ENCODE peak calls at places on chromosome 16, in ten cellular contexts. I, J, Z, C, D, Y, U, A, W and O are unnamed samples.

GRCh38 chr16:86037999-86038922 is 139.3 kb downstream of the IRF8 start:
- DNase-seq in I (no peak), J (no peak), Z (no peak), C (no peak), D (no peak), Y (no peak), U (no peak), A (no peak), W (peak; percentile 5), O (no peak)

GRCh38 chr16:80599466-80599865 is 58.7 kb downstream of the DYNLRB2 start:
- DNase-seq in I (no peak), J (no peak), Z (no peak), C (no peak), D (no peak), Y (no peak), U (no peak), A (no peak), W (no peak), O (no peak)

GRCh38 chr16:46719528-46719927 is 28.6 kb downstream of the MYLK3 start:
- DNase-seq in I (no peak), J (no peak), Z (no peak), C (no peak), D (no peak), Y (no peak), U (no peak), A (no peak), W (no peak), O (no peak)

GRCh38 chr16:56932588-56933265 is 785 bp downstream of the HERPUD1 start:
- DNase-seq in I (peak; percentile 60), J (peak; percentile 86), Z (peak; percentile 52), C (peak; percentile 36), D (peak; percentile 39), Y (peak; percentile 66), U (no peak), A (peak; percentile 78), W (peak; percentile 64), O (peak; percentile 80)

GRCh38 chr16:48498761-48499600 is 111.0 kb downstream of the N4BP1 start:
- DNase-seq in I (no peak), J (peak; percentile 47), Z (no peak), C (no peak), D (no peak), Y (no peak), U (no peak), A (no peak), W (peak; percentile 34), O (no peak)

GRCh38 chr16:68422396-68422964 is 25.8 kb downstream of the SMPD3 start:
- DNase-seq in I (no peak), J (no peak), Z (no peak), C (no peak), D (no peak), Y (no peak), U (no peak), A (no peak), W (no peak), O (no peak)

GRCh38 chr16:249431-249830 is 14.8 kb downstream of the FAM234A start:
- DNase-seq in I (no peak), J (no peak), Z (no peak), C (no peak), D (no peak), Y (no peak), U (no peak), A (no peak), W (no peak), O (no peak)

GRCh38 chr16:65846210-65846602 is 520.3 kb upstream of the CDH5 start:
- DNase-seq in I (no peak), J (no peak), Z (no peak), C (no peak), D (no peak), Y (no peak), U (no peak), A (no peak), W (no peak), O (no peak)

GRCh38 chr16:85859818-85860125 is 39.2 kb upstream of the IRF8 start:
- DNase-seq in I (no peak), J (no peak), Z (no peak), C (no peak), D (no peak), Y (no peak), U (no peak), A (no peak), W (no peak), O (no peak)

GRCh38 chr16:66844342-66845079 is at the start of gene CA7:
- DNase-seq in I (no peak), J (no peak), Z (no peak), C (no peak), D (no peak), Y (no peak), U (no peak), A (no peak), W (peak; percentile 24), O (no peak)

GRCh38 chr16:23670137-23670776 is 8.4 kb upstream of the PLK1 start:
- DNase-seq in I (peak; percentile 72), J (no peak), Z (peak; percentile 79), C (no peak), D (no peak), Y (no peak), U (peak; percentile 58), A (peak; percentile 90), W (peak; percentile 77), O (no peak)

GRCh38 chr16:3021449-3022207 is 1.5 kb downstream of the TNFRSF12A start:
- DNase-seq in I (peak; percentile 94), J (peak; percentile 88), Z (peak; percentile 84), C (peak; percentile 75), D (peak; percentile 38), Y (peak; percentile 72), U (peak; percentile 61), A (peak; percentile 72), W (peak; percentile 98), O (peak; percentile 80)

GRCh38 chr16:78199325-78200022 is 100.0 kb downstream of the WWOX start:
- DNase-seq in I (no peak), J (no peak), Z (no peak), C (no peak), D (no peak), Y (no peak), U (no peak), A (no peak), W (no peak), O (no peak)

GRCh38 chr16:51155199-51155607 is 4.1 kb upstream of the SALL1 start:
- DNase-seq in I (no peak), J (no peak), Z (no peak), C (no peak), D (no peak), Y (no peak), U (no peak), A (no peak), W (peak; percentile 78), O (no peak)

GRCh38 chr16:7217797-7218196 is 114.8 kb upstream of the RBFOX1 start:
- DNase-seq in I (no peak), J (no peak), Z (no peak), C (no peak), D (no peak), Y (no peak), U (no peak), A (no peak), W (no peak), O (no peak)

GRCh38 chr16:81786321-81786720 is 7.2 kb downstream of the PLCG2 start:
- DNase-seq in I (no peak), J (no peak), Z (no peak), C (no peak), D (no peak), Y (no peak), U (no peak), A (no peak), W (peak; percentile 52), O (no peak)

GRCh38 chr16:29658693-29659092 is 4.4 kb upstream of the SPN start:
- DNase-seq in I (no peak), J (no peak), Z (no peak), C (no peak), D (no peak), Y (no peak), U (no peak), A (no peak), W (no peak), O (no peak)

GRCh38 chr16:84555418-84556196 is 51.1 kb upstream of the MEAK7 start:
- DNase-seq in I (no peak), J (no peak), Z (no peak), C (peak; percentile 50), D (no peak), Y (no peak), U (no peak), A (no peak), W (peak; percentile 23), O (no peak)

GRCh38 chr16:47523342-47524006 is 62.3 kb downstream of the PHKB start:
- DNase-seq in I (no peak), J (no peak), Z (no peak), C (no peak), D (no peak), Y (no peak), U (peak; percentile 13), A (peak; percentile 76), W (no peak), O (no peak)

GRCh38 chr16:89224665-89225064 is 7.2 kb downstream of the ZNF778 start:
- DNase-seq in I (no peak), J (no peak), Z (no peak), C (no peak), D (no peak), Y (no peak), U (no peak), A (no peak), W (no peak), O (no peak)

GRCh38 chr16:67613808-67614207 is 31.1 kb upstream of the CARMIL2 start:
- DNase-seq in I (peak; percentile 25), J (no peak), Z (no peak), C (no peak), D (no peak), Y (no peak), U (no peak), A (no peak), W (no peak), O (no peak)

GRCh38 chr16:87618216-87618615 is 15.9 kb downstream of the JPH3 start:
- DNase-seq in I (no peak), J (no peak), Z (no peak), C (no peak), D (no peak), Y (no peak), U (no peak), A (no peak), W (no peak), O (no peak)

GRCh38 chr16:21070564-21070963 is 80.1 kb downstream of the DNAH3 start:
- DNase-seq in I (no peak), J (no peak), Z (no peak), C (no peak), D (no peak), Y (no peak), U (no peak), A (no peak), W (no peak), O (no peak)

GRCh38 chr16:10812352-10813122 is 6.1 kb downstream of the TVP23A start:
- DNase-seq in I (no peak), J (no peak), Z (no peak), C (no peak), D (no peak), Y (no peak), U (no peak), A (peak; percentile 80), W (no peak), O (no peak)

GRCh38 chr16:71917900-71918299 is 22.6 kb downstream of the IST1 start:
- DNase-seq in I (no peak), J (no peak), Z (peak; percentile 19), C (no peak), D (no peak), Y (no peak), U (no peak), A (no peak), W (peak; percentile 50), O (no peak)

GRCh38 chr16:13970708-13971422 is 50.9 kb downstream of the ERCC4 start:
- DNase-seq in I (no peak), J (no peak), Z (no peak), C (no peak), D (no peak), Y (no peak), U (no peak), A (peak; percentile 21), W (no peak), O (no peak)

GRCh38 chr16:50944431-50944830 is 202.5 kb downstream of the CYLD start:
- DNase-seq in I (no peak), J (no peak), Z (no peak), C (no peak), D (no peak), Y (no peak), U (no peak), A (no peak), W (no peak), O (no peak)

GRCh38 chr16:64865037-64865696 is 256.7 kb downstream of the CDH11 start:
- DNase-seq in I (no peak), J (no peak), Z (no peak), C (no peak), D (no peak), Y (no peak), U (no peak), A (no peak), W (peak; percentile 9), O (no peak)